ENCODE peak calls at places on chromosome X, in nine cellular contexts. S is A549, N is ovary, O is Peyer's patch, E is breast epithelium, B is NB4, I is vagina, U is lower leg skin, Z is transverse colon. A is an unnamed sample.

GRCh38 chrX:68710870-68711576 is 63.6 kb downstream of the STARD8 start:
- DNase-seq in Z (no peak), O (no peak), S (peak), I (no peak), U (no peak), E (no peak), B (peak), N (peak), A (peak)

GRCh38 chrX:105781794-105782193 is 40.5 kb upstream of the NRK start:
- DNase-seq in S (no peak), I (no peak), U (no peak), O (no peak), Z (no peak), E (no peak), B (no peak), N (no peak), A (no peak)

GRCh38 chrX:404656-405055 is 17.9 kb upstream of the PPP2R3B start:
- DNase-seq in O (no peak), Z (no peak), N (no peak), U (no peak), E (no peak), S (no peak), B (no peak), I (no peak), A (no peak)

GRCh38 chrX:14865201-14865600 is 7.7 kb downstream of the FANCB start:
- DNase-seq in B (no peak), O (no peak), N (no peak), U (no peak), E (no peak), I (no peak), Z (no peak), S (no peak), A (no peak)

GRCh38 chrX:72094894-72095293 is 36.8 kb downstream of the RTL5 start:
- DNase-seq in S (no peak), N (peak), E (no peak), B (peak), O (peak), U (peak), Z (peak), I (no peak), A (no peak)

GRCh38 chrX:77453190-77453589 is 6.0 kb downstream of the FGF16 start:
- DNase-seq in I (no peak), O (no peak), S (no peak), N (no peak), B (no peak), U (no peak), Z (no peak), E (no peak), A (no peak)

GRCh38 chrX:1246816-1247215 is 21.8 kb upstream of the CSF2RA start:
- DNase-seq in B (peak), E (peak), O (peak), N (peak), I (no peak), Z (peak), S (peak), U (peak), A (peak)

GRCh38 chrX:31280580-31280979 is 208.7 kb upstream of the FTHL17 start:
- DNase-seq in E (no peak), N (no peak), I (no peak), S (no peak), Z (no peak), B (no peak), U (no peak), O (no peak), A (no peak)

GRCh38 chrX:71118032-71118984 is at the start of gene MED12:
- DNase-seq in B (peak), O (peak), N (peak), S (peak), Z (peak), E (peak), U (peak), I (no peak), A (peak)

DNA sequence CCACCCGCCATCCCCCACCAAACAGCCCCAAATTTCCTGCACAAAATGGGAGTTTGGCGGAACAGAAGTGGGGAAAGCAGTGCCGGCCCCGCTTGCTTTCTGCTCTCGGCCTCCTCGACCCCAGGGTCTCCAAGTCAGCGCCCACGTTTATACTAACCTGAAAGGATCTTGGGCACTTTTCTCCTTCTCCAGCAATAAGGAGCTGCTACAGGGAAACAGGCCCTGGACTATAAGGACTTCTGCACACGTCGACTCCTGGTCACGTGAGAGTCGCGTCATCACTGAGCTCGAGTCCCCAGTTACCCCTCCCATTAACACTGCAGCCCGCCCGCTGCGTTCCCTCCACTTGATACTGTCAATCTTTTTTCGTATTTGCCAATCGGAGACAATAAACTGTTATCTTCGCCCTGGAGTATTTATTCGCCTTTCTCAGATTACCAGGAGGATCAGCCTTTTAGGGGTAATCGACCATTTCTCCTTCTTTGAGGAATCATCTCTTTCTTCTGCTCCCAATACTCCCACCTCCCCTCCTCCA is at the start of gene TCEAL8:
- DNase-seq in O (peak), Z (peak), B (peak), S (peak), N (peak), I (no peak), U (peak), E (peak), A (peak)
- TF ChIP-seq POLR2A in O (peak), Z (peak), B (no peak), S (peak), N (peak), I (no peak), U (no peak), E (peak), A (peak)

DNA sequence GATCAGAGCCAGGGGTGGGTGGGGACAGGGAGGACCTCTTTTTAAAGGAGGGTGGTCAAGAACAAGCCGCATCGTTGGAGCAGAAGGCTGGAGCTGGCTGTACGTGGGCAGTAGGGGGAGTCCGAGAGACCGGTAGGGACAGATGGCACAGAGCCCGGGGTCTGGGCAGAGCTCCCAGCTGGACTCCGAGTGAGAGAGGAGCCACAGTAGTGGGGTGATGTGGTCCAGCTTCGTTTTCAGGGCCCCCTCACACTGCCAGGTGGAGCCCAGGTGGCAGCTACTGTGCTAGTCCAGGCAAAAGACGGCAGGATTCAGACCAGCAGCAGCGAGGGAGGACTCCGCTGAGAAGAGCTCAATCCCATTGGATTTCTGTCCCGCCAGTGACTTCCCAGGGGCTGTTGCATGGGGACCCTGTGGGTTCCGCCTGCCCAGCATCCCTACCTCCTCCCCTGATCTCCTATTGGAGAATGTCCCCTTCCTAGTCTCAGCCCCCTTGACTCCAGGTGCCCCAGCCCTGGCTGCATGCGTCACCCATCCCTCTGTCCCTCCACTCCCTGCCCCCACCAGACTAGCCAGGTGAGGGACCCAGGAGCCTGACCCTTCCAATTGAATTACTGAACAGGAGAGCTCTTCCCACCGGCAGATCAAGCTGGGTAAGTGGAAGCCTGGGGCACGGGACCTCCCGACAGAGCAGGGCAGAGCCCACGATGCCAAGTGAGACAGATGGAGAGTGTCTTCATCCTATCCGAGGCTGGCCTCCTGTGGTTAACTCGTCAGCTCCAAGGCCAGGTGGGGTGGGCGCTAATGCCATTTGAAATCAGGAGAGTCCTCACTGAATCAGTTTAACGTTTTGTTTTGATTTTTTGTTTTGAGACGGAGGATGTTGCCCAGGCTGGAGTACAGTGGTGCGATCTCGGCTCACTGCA is 2.9 kb downstream of the ARHGAP4 start:
- DNase-seq in I (no peak), B (no peak), N (peak), O (peak), Z (peak), E (peak), U (no peak), S (peak), A (peak)
- TF ChIP-seq POLR2A in I (no peak), B (no peak), N (no peak), O (no peak), Z (no peak), E (no peak), U (no peak), S (no peak), A (no peak)

GRCh38 chrX:53230116-53230515 is 5.1 kb upstream of the KDM5C start:
- DNase-seq in S (no peak), E (no peak), U (no peak), I (no peak), O (no peak), N (no peak), B (no peak), Z (no peak), A (no peak)

GRCh38 chrX:53227224-53227765 is 2.3 kb upstream of the KDM5C start:
- DNase-seq in O (no peak), E (no peak), B (peak), S (no peak), I (no peak), N (no peak), U (peak), Z (no peak), A (no peak)

GRCh38 chrX:53223068-53223693 is 1.8 kb downstream of the KDM5C start:
- DNase-seq in U (no peak), I (peak), O (no peak), B (no peak), S (peak), Z (peak), N (no peak), E (no peak), A (no peak)

GRCh38 chrX:53223955-53224859 is 800 bp downstream of the KDM5C start:
- DNase-seq in N (no peak), E (no peak), O (peak), B (no peak), S (peak), Z (peak), U (peak), I (no peak), A (no peak)

GRCh38 chrX:53224860-53225797 is at the start of gene KDM5C:
- DNase-seq in U (peak), Z (peak), E (peak), I (peak), O (peak), B (peak), N (peak), S (peak), A (peak)
- TF ChIP-seq POLR2A in U (no peak), Z (peak), E (peak), I (no peak), O (peak), B (peak), N (peak), S (peak), A (peak)

GRCh38 chrX:98068210-98068609 is 1184.5 kb downstream of the RPA4 start:
- DNase-seq in O (no peak), S (no peak), N (no peak), I (no peak), E (no peak), B (no peak), U (no peak), Z (no peak), A (no peak)

GRCh38 chrX:98065151-98065550 is 1181.4 kb downstream of the RPA4 start:
- DNase-seq in O (no peak), S (no peak), I (no peak), Z (no peak), E (no peak), N (no peak), B (no peak), U (no peak), A (no peak)

GRCh38 chrX:98071331-98071730 is 1187.6 kb downstream of the RPA4 start:
- DNase-seq in B (no peak), O (no peak), I (no peak), E (no peak), S (no peak), N (no peak), U (no peak), Z (no peak), A (no peak)

GRCh38 chrX:98067611-98068010 is 1183.9 kb downstream of the RPA4 start:
- DNase-seq in U (no peak), N (no peak), B (no peak), E (no peak), I (no peak), O (no peak), S (no peak), Z (no peak), A (no peak)
- TF ChIP-seq POLR2A in U (no peak), N (no peak), B (no peak), E (no peak), I (no peak), O (no peak), S (no peak), Z (no peak), A (no peak)

GRCh38 chrX:121121021-121121420 is 73.6 kb downstream of the GLUD2 start:
- DNase-seq in Z (no peak), S (no peak), N (no peak), U (no peak), I (no peak), B (no peak), E (no peak), O (no peak), A (no peak)
- TF ChIP-seq POLR2A in Z (no peak), S (no peak), N (no peak), U (no peak), I (no peak), B (no peak), E (no peak), O (no peak), A (no peak)

GRCh38 chrX:100768679-100769338 is 36.9 kb upstream of the SYTL4 start:
- DNase-seq in Z (peak), S (peak), U (peak), E (peak), N (peak), B (peak), O (peak), I (no peak), A (peak)
- TF ChIP-seq POLR2A in Z (no peak), S (no peak), U (no peak), E (no peak), N (no peak), B (no peak), O (no peak), I (no peak), A (no peak)

A was measured in body of pancreas.